ENCODE peak calls at places on chromosomes 16 and 17, in four cellular contexts. G, Z, Q and I are unnamed samples.

GRCh38 chr17:47820023-47820789 is 1.4 kb downstream of the OSBPL7 start:
- DNase-seq in Q (peak), G (no peak), Z (peak), I (no peak)

GRCh38 chr16:87318158-87318644 is 1.0 kb upstream of the C16orf95 start:
- DNase-seq in Q (no peak), G (no peak), Z (peak), I (no peak)

GRCh38 chr16:1760911-1761310 is 10.4 kb downstream of the NME3 start:
- DNase-seq in Q (no peak), G (no peak), Z (no peak), I (no peak)

GRCh38 chr16:66524601-66525164 is 25.2 kb downstream of the TK2 start:
- DNase-seq in Q (no peak), G (no peak), Z (peak), I (peak)

GRCh38 chr17:50638572-50638850 is 3.8 kb downstream of the ABCC3 start:
- DNase-seq in Q (no peak), Z (no peak), G (no peak), I (no peak)

GRCh38 chr16:57479422-57480126 is 6.7 kb downstream of the DOK4 start:
- DNase-seq in Z (no peak), Q (peak), G (no peak), I (no peak)

GRCh38 chr16:71430744-71431143 is 11.1 kb downstream of the TLE7 start:
- DNase-seq in G (no peak), Z (peak), Q (no peak), I (no peak)

GRCh38 chr16:55725055-55725777 is 69.4 kb downstream of the SLC6A2 start:
- DNase-seq in Z (no peak), G (no peak), Q (no peak), I (no peak)

GRCh38 chr17:1422907-1423306 is 22.9 kb upstream of the YWHAE start:
- DNase-seq in Q (no peak), G (no peak), Z (no peak), I (no peak)

GRCh38 chr16:82629441-82630027 is 2.8 kb downstream of the CDH13 start:
- DNase-seq in Z (no peak), G (peak), Q (no peak), I (no peak)

GRCh38 chr16:15858921-15859668 is 2.3 kb upstream of the MYH11 start:
- DNase-seq in Z (no peak), Q (no peak), G (no peak), I (no peak)

GRCh38 chr16:85833540-85833914 is 34.0 kb downstream of the COX4I1 start:
- DNase-seq in Z (no peak), Q (no peak), G (no peak), I (no peak)

GRCh38 chr17:3794890-3795757 is 5.9 kb downstream of the ITGAE start:
- DNase-seq in G (no peak), Q (no peak), Z (no peak), I (no peak)

GRCh38 chr16:79272141-79272577 is 328.4 kb downstream of the MAF start:
- DNase-seq in Z (no peak), G (no peak), Q (no peak), I (no peak)

GRCh38 chr16:11329080-11329491 is 16.2 kb upstream of the RMI2 start:
- DNase-seq in G (no peak), Z (no peak), Q (no peak), I (no peak)

GRCh38 chr16:86220552-86220951 is 289.8 kb upstream of the FOXF1 start:
- DNase-seq in Z (no peak), Q (peak), G (no peak), I (no peak)

GRCh38 chr17:13601317-13601775 is 383 bp downstream of the HS3ST3A1 start:
- DNase-seq in Q (no peak), G (no peak), Z (no peak), I (peak)

GRCh38 chr17:36856921-36857381 is 80.3 kb upstream of the LHX1 start:
- DNase-seq in Z (no peak), G (peak), Q (no peak), I (no peak)

GRCh38 chr17:81681672-81682071 is 1.9 kb downstream of the ARL16 start:
- DNase-seq in G (no peak), Q (no peak), Z (no peak), I (no peak)

GRCh38 chr16:88298882-88299745 is 83.6 kb upstream of the ZNF469 start:
- DNase-seq in G (no peak), Z (no peak), Q (no peak), I (no peak)

GRCh38 chr16:58519707-58520106 is 4.4 kb downstream of the SETD6 start:
- DNase-seq in G (no peak), Z (no peak), Q (no peak), I (no peak)

GRCh38 chr17:53176629-53177028 is 646.1 kb upstream of the KIF2B start:
- DNase-seq in G (no peak), Q (no peak), Z (no peak), I (no peak)

GRCh38 chr16:71781741-71782140 is 26.9 kb downstream of the AP1G1 start:
- DNase-seq in Q (no peak), G (no peak), Z (no peak), I (no peak)

GRCh38 chr17:7315570-7316243 is 547 bp upstream of the GPS2 start:
- DNase-seq in Z (no peak), G (no peak), Q (peak), I (no peak)

GRCh38 chr17:63702223-63702577 is 2.3 kb upstream of the LIMD2 start:
- DNase-seq in Q (peak), G (no peak), Z (no peak), I (peak)

GRCh38 chr16:4388275-4389021 is 16.8 kb downstream of the VASN start:
- DNase-seq in Q (no peak), Z (no peak), G (no peak), I (no peak)

GRCh38 chr17:15257316-15257925 is 7.7 kb downstream of the PMP22 start:
- DNase-seq in Q (peak), Z (peak), G (peak), I (peak)

GRCh38 chr17:32357615-32358014 is 7.7 kb downstream of the ZNF207 start:
- DNase-seq in Z (no peak), G (no peak), Q (no peak), I (no peak)

GRCh38 chr17:32356378-32356743 is 6.4 kb downstream of the ZNF207 start:
- DNase-seq in Z (no peak), Q (no peak), G (no peak), I (no peak)

GRCh38 chr17:32356750-32357149 is 6.8 kb downstream of the ZNF207 start:
- DNase-seq in G (no peak), Z (no peak), Q (no peak), I (no peak)

GRCh38 chr17:32350662-32351418 is 883 bp downstream of the ZNF207 start:
- DNase-seq in G (no peak), Q (peak), Z (no peak), I (peak)

DNA sequence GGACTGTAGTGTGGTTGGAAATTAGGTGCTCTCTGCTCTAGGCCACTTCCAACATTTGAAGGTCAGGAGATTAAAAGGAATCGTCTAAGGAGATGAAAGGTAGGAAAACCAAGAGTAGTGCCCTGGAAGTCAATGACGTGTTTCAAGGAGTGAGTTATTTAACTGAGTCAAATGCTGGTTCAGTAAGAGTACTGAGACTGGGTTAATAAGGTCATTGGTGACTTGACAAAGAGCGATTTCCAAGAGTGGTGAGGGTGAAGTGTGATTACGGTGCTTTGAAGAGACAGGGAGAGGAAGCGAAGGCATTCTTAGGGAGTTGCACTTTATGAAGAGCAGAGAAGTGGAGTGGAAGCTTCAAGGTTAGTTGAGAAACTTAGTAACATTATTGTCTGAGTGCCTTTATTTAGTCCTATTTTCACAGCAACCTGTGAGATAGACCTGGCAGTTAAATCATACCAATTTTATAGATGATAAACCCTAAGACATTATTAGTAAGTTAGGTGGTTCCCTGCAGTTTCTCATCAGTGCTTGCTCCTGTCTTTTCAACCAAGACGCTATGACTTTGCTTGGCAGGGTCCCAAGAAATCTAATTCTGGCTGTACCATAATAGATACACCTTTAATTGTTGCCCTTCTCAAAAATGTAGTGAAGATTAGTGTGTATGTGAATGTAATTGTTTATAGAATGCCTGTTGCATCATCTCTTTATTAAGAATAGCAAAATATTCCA is 5.9 kb downstream of the ZNF207 start:
- DNase-seq in G (no peak), Q (no peak), Z (no peak), I (no peak)
- TF ChIP-seq POLR2AphosphoS5 in G (no peak), Q (no peak), Z (peak), I (no peak)

DNA sequence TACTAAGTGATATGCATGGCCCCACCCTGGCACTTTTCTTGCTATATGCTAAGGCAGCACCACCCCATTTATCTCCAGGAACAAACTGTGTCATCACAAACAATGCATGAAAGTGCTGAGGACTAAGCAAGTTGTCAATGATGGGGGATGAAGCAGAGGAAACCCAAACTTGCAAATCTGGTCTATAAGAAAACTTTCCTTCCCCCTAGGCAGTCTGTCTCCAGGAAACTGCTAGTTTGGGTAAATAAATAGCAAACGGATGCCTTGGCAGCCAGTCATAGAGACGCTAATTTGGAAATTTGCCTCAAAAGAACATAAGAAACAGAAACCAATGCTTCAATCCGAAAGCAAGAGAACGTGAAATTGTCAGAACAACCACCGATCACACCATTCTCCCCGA is 5.6 kb upstream of the HSBP1 start:
- DNase-seq in Q (no peak), Z (no peak), G (peak), I (no peak)
- TF ChIP-seq POLR2A in Q (no peak), Z (no peak), G (no peak), I (no peak)

GRCh38 chr17:45342306-45342705 is 25.5 kb upstream of the MAP3K14 start:
- DNase-seq in Q (no peak), Z (no peak), G (no peak), I (no peak)

GRCh38 chr17:45342871-45343526 is 26.2 kb upstream of the MAP3K14 start:
- DNase-seq in G (no peak), Q (no peak), Z (no peak), I (no peak)

GRCh38 chr17:45338996-45339535 is 22.2 kb upstream of the MAP3K14 start:
- DNase-seq in G (no peak), Z (no peak), Q (no peak), I (no peak)

GRCh38 chr17:45339646-45340605 is 23.1 kb upstream of the MAP3K14 start:
- DNase-seq in Q (no peak), G (no peak), Z (no peak), I (no peak)

DNA sequence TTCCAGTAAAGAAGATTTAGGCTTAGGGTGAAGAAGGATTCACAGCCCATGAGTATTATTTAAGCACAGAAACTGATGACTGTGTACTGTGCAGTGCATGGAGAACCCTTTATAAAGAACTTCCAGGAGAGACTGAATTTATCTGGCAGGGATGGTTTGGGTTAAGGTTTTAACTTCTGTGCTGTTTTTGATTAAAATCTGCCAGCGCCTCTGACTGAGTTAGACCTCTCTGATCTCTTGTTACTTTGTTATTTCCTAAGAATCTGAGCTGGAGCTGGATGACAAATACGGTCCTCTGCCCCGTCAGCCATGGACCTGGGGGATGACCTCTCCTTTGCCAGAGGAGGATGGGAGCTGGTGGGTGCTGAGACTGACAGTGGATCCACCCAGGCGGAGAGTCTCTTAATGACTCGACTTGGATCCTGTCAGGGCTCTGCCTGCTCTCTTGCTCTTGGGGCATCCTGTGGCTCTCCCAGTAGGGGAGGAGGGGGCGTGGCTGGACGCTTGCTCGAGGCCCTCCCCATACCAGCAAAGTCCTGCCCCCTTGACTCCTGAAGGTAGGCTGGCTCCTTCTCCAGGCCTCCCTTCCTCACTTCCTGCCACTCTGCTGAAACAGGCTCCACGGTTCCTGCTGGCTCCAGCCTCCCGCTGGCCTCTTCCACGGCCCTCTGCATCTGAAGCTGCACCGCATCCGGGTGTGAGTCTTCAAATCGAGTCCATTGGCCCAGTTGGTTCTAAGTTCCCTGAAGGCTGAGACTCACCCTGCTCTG is 24.8 kb upstream of the MAP3K14 start:
- DNase-seq in Q (no peak), Z (peak), G (no peak), I (no peak)
- TF ChIP-seq POLR2AphosphoS5 in Q (no peak), Z (no peak), G (no peak), I (no peak)

GRCh38 chr16:534856-535445 is 7.4 kb downstream of the CAPN15 start:
- DNase-seq in G (no peak), Q (no peak), Z (no peak), I (no peak)
- TF ChIP-seq POLR2A in G (no peak), Q (no peak), Z (no peak), I (no peak)

GRCh38 chr17:42748202-42748905 is 3.5 kb upstream of the EZH1 start:
- DNase-seq in Z (no peak), Q (no peak), G (no peak), I (no peak)

GRCh38 chr17:42743595-42744282 is 1.1 kb downstream of the EZH1 start:
- DNase-seq in Z (no peak), Q (no peak), G (no peak), I (no peak)

GRCh38 chr17:42744806-42745617 is at the start of gene EZH1:
- DNase-seq in Q (peak), Z (peak), G (peak), I (peak)

GRCh38 chr17:42740699-42741098 is 4.1 kb downstream of the EZH1 start:
- DNase-seq in Q (no peak), G (no peak), Z (no peak), I (no peak)

GRCh38 chr17:42744283-42744805 is 496 bp downstream of the EZH1 start:
- DNase-seq in Z (no peak), G (peak), Q (peak), I (peak)
- TF ChIP-seq POLR2AphosphoS5 in Z (no peak), G (peak), Q (no peak), I (peak)

DNA sequence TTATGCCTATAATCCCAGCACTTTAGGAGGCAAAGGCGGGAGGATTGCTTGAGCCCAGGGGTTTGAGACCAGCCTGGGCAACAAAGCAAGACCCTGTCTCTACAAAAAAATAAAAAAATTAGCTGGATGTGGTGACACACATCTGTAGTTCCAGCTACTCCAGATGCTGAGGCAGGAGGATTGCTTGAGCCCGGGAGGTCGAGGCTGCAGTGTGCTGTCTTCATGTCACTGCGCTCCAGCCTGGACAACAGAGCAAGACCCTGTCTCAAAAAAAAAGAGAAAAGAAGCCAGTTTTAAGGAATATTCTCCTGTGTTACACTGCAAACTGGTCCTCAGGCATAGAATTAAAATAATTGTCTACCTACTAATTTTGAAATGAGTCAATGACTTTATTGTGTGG is 47.9 kb downstream of the NSRP1 start:
- DNase-seq in Z (no peak), Q (no peak), G (no peak), I (no peak)
- TF ChIP-seq POLR2A in Z (no peak), Q (no peak), G (no peak), I (no peak)